ENCODE peak calls at places on chromosome 19, in four cellular contexts. K, R, O and I are unnamed samples.

GRCh38 chr19:30411714-30412113 is 39.5 kb downstream of the ZNF536 start:
- DNase-seq in R (no peak), K (no peak), O (no peak), I (no peak)

GRCh38 chr19:13962738-13963602 is 10.7 kb downstream of the DCAF15 start:
- DNase-seq in R (no peak), O (no peak), K (no peak), I (no peak)

GRCh38 chr19:52070496-52070895 is 21.9 kb upstream of the ZNF432 start:
- DNase-seq in R (no peak), K (no peak), O (no peak), I (no peak)

GRCh38 chr19:20247016-20247683 is 80.1 kb downstream of the ZNF486 start:
- DNase-seq in R (peak; percentile 63), K (no peak), O (no peak), I (no peak)

GRCh38 chr19:5407356-5407755 is 47.9 kb upstream of the ZNRF4 start:
- DNase-seq in R (peak; percentile 49), K (no peak), O (no peak), I (no peak)

GRCh38 chr19:44808463-44809371 is at the start of gene BCAM:
- DNase-seq in K (peak; percentile 70), O (peak; percentile 83), R (peak; percentile 91), I (no peak)

GRCh38 chr19:56838680-56838929 is 1.9 kb downstream of the PEG3 start:
- DNase-seq in K (no peak), O (no peak), R (no peak), I (no peak)

GRCh38 chr19:47096721-47097120 is 16.9 kb downstream of the ZC3H4 start:
- DNase-seq in O (no peak), R (no peak), K (peak; percentile 70), I (no peak)

GRCh38 chr19:37226248-37226647 is 8.2 kb downstream of the ZNF383 start:
- DNase-seq in R (no peak), O (no peak), K (no peak), I (no peak)

GRCh38 chr19:31349160-31349881 is at the start of gene TSHZ3:
- DNase-seq in K (peak; percentile 64), R (peak; percentile 83), O (peak; percentile 77), I (no peak)

GRCh38 chr19:44530777-44531176 is 1.3 kb upstream of the CEACAM20 start:
- DNase-seq in O (no peak), K (no peak), R (no peak), I (no peak)

GRCh38 chr19:5156231-5156986 is 184.2 kb downstream of the PTPRS start:
- DNase-seq in R (no peak), K (no peak), O (no peak), I (no peak)

GRCh38 chr19:28039677-28040381 is 1173.1 kb downstream of the UQCRFS1 start:
- DNase-seq in R (no peak), K (no peak), O (no peak), I (no peak)

GRCh38 chr19:40982594-40983101 is 8.4 kb upstream of the CYP2B6 start:
- DNase-seq in R (no peak), K (no peak), O (no peak), I (no peak)

GRCh38 chr19:34232566-34233481 is 21.5 kb upstream of the GARRE1 start:
- DNase-seq in O (peak; percentile 59), K (no peak), R (no peak), I (peak; percentile 91)

GRCh38 chr19:14519245-14519859 is 1.2 kb upstream of the DNAJB1 start:
- DNase-seq in O (no peak), R (no peak), K (no peak), I (no peak)

GRCh38 chr19:55939206-55939605 is 7.1 kb upstream of the NLRP13 start:
- DNase-seq in K (no peak), O (no peak), R (no peak), I (no peak)

GRCh38 chr19:31300406-31300805 is 48.8 kb downstream of the TSHZ3 start:
- DNase-seq in O (no peak), R (no peak), K (no peak), I (no peak)

GRCh38 chr19:30649149-30649548 is 277.0 kb downstream of the ZNF536 start:
- DNase-seq in K (no peak), R (no peak), O (no peak), I (no peak)

GRCh38 chr19:53824134-53824611 is at the start of gene NLRP12:
- DNase-seq in R (no peak), K (no peak), O (peak; percentile 65), I (no peak)

GRCh38 chr19:41987141-41987860 is 6.7 kb downstream of the ATP1A3 start:
- DNase-seq in R (no peak), O (no peak), K (no peak), I (no peak)

GRCh38 chr19:39405930-39406655 is 554 bp upstream of the ZFP36 start:
- DNase-seq in O (no peak), R (no peak), K (no peak), I (no peak)

GRCh38 chr19:50967924-50968708 is 1.3 kb downstream of the KLK6 start:
- DNase-seq in K (no peak), O (no peak), R (peak; percentile 8), I (no peak)

GRCh38 chr19:40688987-40689338 is 1.5 kb downstream of the NUMBL start:
- DNase-seq in R (no peak), K (no peak), O (no peak), I (no peak)

GRCh38 chr19:39133431-39134270 is 8.1 kb downstream of the PAK4 start:
- DNase-seq in O (no peak), R (peak; percentile 54), K (peak; percentile 61), I (no peak)

GRCh38 chr19:12801466-12802266 is at the start of the genes PRDX2 and THSD8:
- DNase-seq in O (peak; percentile 87), K (peak; percentile 91), R (peak; percentile 93), I (no peak)

GRCh38 chr19:5804516-5805464 is at the start of gene NRTN:
- DNase-seq in K (peak; percentile 77), R (peak; percentile 84), O (no peak), I (no peak)

GRCh38 chr19:625257-625656 is 8.1 kb downstream of the POLRMT start:
- DNase-seq in K (no peak), O (no peak), R (no peak), I (no peak)

GRCh38 chr19:624433-625109 is 8.8 kb downstream of the POLRMT start:
- DNase-seq in K (no peak), O (no peak), R (no peak), I (no peak)

GRCh38 chr19:623974-624373 is 9.4 kb downstream of the POLRMT start:
- DNase-seq in O (no peak), R (peak; percentile 29), K (no peak), I (no peak)

GRCh38 chr19:629961-630714 is 3.2 kb downstream of the POLRMT start:
- DNase-seq in R (no peak), O (no peak), K (no peak), I (no peak)

GRCh38 chr19:628168-628567 is 5.2 kb downstream of the POLRMT start:
- DNase-seq in O (no peak), K (no peak), R (peak; percentile 41), I (no peak)
- TF ChIP-seq CTCF in O (no peak), K (no peak), R (peak; percentile 59), I (peak; percentile 47)

GRCh38 chr19:343941-344624 is 513 bp downstream of the MIER2 start:
- DNase-seq in K (no peak), R (peak; percentile 81), O (no peak), I (no peak)
- H3K4me3 ChIP-seq in K (peak overlapping the region; percentile 98), R (peak overlapping the region; percentile 98), O (peak overlapping the region; percentile 84), I (peak overlapping the region; percentile 61)

GRCh38 chr19:6833166-6833790 is 54.1 kb upstream of the ADGRE1 start:
- DNase-seq in R (no peak), O (no peak), K (no peak), I (no peak)

GRCh38 chr19:6834433-6834832 is 52.9 kb upstream of the ADGRE1 start:
- DNase-seq in K (no peak), R (no peak), O (no peak), I (no peak)

GRCh38 chr19:6835501-6835900 is 51.9 kb upstream of the ADGRE1 start:
- DNase-seq in O (no peak), K (no peak), R (no peak), I (no peak)

GRCh38 chr19:6828698-6829633 is 56.5 kb downstream of the VAV1 start:
- DNase-seq in K (no peak), R (no peak), O (peak; percentile 56), I (no peak)

GRCh38 chr19:6832412-6832811 is 55.0 kb upstream of the ADGRE1 start:
- DNase-seq in R (no peak), O (no peak), K (no peak), I (no peak)
- TF ChIP-seq CTCF in R (no peak), O (no peak), K (no peak), I (no peak)

GRCh38 chr19:3268326-3268725 is 43.9 kb downstream of the CELF5 start:
- DNase-seq in K (no peak), O (no peak), R (no peak), I (no peak)
- H3K4me3 ChIP-seq in K (no peak overlapping the region), O (no peak overlapping the region), R (no peak overlapping the region), I (no peak overlapping the region)

GRCh38 chr19:58498316-58499020 is 13.3 kb downstream of the SLC27A5 start:
- DNase-seq in O (peak; percentile 56), K (no peak), R (no peak), I (no peak)

GRCh38 chr19:58497634-58498170 is 14.1 kb downstream of the SLC27A5 start:
- DNase-seq in R (no peak), O (no peak), K (no peak), I (no peak)

GRCh38 chr19:58500242-58500641 is 11.6 kb downstream of the SLC27A5 start:
- DNase-seq in R (no peak), K (no peak), O (no peak), I (no peak)

DNA sequence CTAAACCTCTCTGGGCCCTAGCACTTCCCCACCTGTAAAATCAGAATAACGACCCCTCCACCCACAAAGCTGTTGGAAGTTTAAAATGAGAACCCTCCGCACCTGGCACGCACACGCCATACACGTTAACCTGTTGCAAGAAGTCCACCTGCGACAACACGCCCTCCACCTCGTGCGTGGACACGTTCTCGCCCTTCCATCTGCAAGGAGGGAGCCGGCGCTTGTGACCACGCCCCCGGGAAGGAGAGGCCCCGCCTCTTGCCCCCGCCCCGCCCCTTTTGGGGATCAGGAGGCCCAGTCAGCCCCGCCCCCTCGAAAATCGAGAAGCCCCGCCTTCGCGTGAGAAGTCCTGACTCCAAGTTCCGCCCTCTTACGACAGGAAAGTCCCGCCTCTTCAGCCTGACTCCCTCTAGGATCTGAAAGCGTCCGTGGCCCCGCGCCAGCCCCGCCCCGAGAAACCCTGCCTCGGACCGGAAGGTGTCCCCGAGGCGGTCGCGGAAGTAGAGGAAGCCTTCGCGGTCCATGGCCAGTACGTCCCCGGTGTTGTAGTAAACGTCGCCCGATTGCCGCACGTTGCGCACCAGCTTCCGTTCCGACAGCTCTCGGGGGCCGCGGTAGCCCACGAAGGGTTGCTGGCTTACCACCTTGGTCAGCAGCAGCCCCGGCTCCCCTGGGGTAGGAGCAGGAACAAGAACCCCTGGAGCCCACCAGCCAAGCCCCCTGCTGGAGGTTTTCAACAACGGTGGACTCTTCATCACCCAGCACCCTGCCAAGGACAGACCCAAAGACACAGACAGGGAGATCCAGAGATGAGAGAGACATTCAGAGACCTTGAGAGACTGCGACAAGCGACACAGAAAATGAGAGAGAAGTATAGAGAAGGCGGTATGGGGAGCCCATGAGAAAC is 12.5 kb downstream of the SLC27A5 start:
- DNase-seq in R (peak; percentile 100), O (peak; percentile 100), K (peak; percentile 97), I (peak; percentile 91)
- TF ChIP-seq CTCF in R (peak; percentile 50), O (no peak), K (no peak), I (peak; percentile 56)

GRCh38 chr19:18282021-18282787 is 782 bp upstream of the JUND start:
- DNase-seq in O (no peak), R (peak; percentile 21), K (no peak), I (no peak)
- H3K4me3 ChIP-seq in O (peak overlapping the region; percentile 59), R (peak overlapping the region; percentile 64), K (peak overlapping the region; percentile 46), I (peak overlapping the region; percentile 42)

GRCh38 chr19:49064768-49065611 is at the start of gene NTF4:
- DNase-seq in K (no peak), R (peak; percentile 88), O (peak; percentile 58), I (no peak)
- TF ChIP-seq CTCF in K (no peak), R (no peak), O (no peak), I (no peak)